ENCODE peak calls at places on chromosome 10, in six cellular contexts. One of them, this sample, is unnamed.

GRCh38 chr10:122662231-122662630 is 37.4 kb downstream of the C10orf120 start:
- DNase-seq in astrocyte of the spinal cord: no peak
- DNase-seq in GM13976: no peak
- DNase-seq in activated CD8-positive, alpha-beta T cell treated with anti-CD3 and anti-CD28 coated beads, Interleukin-2, amount 10 ng/mL, durations not matched to agents 7 days and 5 days: no peak
- DNase-seq in cardiac fibroblast: no peak
- DNase-seq in astrocyte of the cerebellum: no peak
- DNase-seq in this sample: no peak

GRCh38 chr10:102785818-102786217 is 42.1 kb downstream of the WBP1L start:
- DNase-seq in GM13976: no peak
- DNase-seq in astrocyte of the cerebellum: no peak
- DNase-seq in astrocyte of the spinal cord: no peak
- DNase-seq in cardiac fibroblast: peak; percentile 90
- DNase-seq in activated CD8-positive, alpha-beta T cell treated with anti-CD3 and anti-CD28 coated beads, Interleukin-2, amount 10 ng/mL, durations not matched to agents 7 days and 5 days: no peak
- DNase-seq in this sample: no peak

GRCh38 chr10:23343591-23344225 is 889 bp downstream of the C10orf67 start:
- DNase-seq in astrocyte of the spinal cord: peak; percentile 30
- DNase-seq in cardiac fibroblast: peak; percentile 54
- DNase-seq in activated CD8-positive, alpha-beta T cell treated with anti-CD3 and anti-CD28 coated beads, Interleukin-2, amount 10 ng/mL, durations not matched to agents 7 days and 5 days: peak; percentile 49
- DNase-seq in astrocyte of the cerebellum: no peak
- DNase-seq in GM13976: peak; percentile 44
- DNase-seq in this sample: no peak

GRCh38 chr10:95569368-95569767 is 8.2 kb upstream of the SORBS1 start:
- DNase-seq in activated CD8-positive, alpha-beta T cell treated with anti-CD3 and anti-CD28 coated beads, Interleukin-2, amount 10 ng/mL, durations not matched to agents 7 days and 5 days: no peak
- DNase-seq in astrocyte of the spinal cord: no peak
- DNase-seq in cardiac fibroblast: peak; percentile 13
- DNase-seq in GM13976: no peak
- DNase-seq in astrocyte of the cerebellum: no peak
- DNase-seq in this sample: no peak

GRCh38 chr10:121662945-121663917 is 65.0 kb upstream of the FGFR2 start:
- DNase-seq in cardiac fibroblast: no peak
- DNase-seq in astrocyte of the spinal cord: no peak
- DNase-seq in activated CD8-positive, alpha-beta T cell treated with anti-CD3 and anti-CD28 coated beads, Interleukin-2, amount 10 ng/mL, durations not matched to agents 7 days and 5 days: no peak
- DNase-seq in GM13976: no peak
- DNase-seq in astrocyte of the cerebellum: no peak
- DNase-seq in this sample: no peak

GRCh38 chr10:87660484-87661133 is 931 bp downstream of the PAPSS2 start:
- DNase-seq in astrocyte of the cerebellum: no peak
- DNase-seq in cardiac fibroblast: peak; percentile 81
- DNase-seq in activated CD8-positive, alpha-beta T cell treated with anti-CD3 and anti-CD28 coated beads, Interleukin-2, amount 10 ng/mL, durations not matched to agents 7 days and 5 days: no peak
- DNase-seq in astrocyte of the spinal cord: peak; percentile 60
- DNase-seq in GM13976: no peak
- DNase-seq in this sample: peak; percentile 52

GRCh38 chr10:112835933-112836564 is 114.0 kb upstream of the TCF7L2 start:
- DNase-seq in astrocyte of the cerebellum: no peak
- DNase-seq in GM13976: no peak
- DNase-seq in cardiac fibroblast: peak; percentile 46
- DNase-seq in activated CD8-positive, alpha-beta T cell treated with anti-CD3 and anti-CD28 coated beads, Interleukin-2, amount 10 ng/mL, durations not matched to agents 7 days and 5 days: no peak
- DNase-seq in astrocyte of the spinal cord: no peak
- DNase-seq in this sample: no peak

GRCh38 chr10:79491171-79491835 is 21.0 kb upstream of the EIF5AL1 start:
- DNase-seq in astrocyte of the cerebellum: no peak
- DNase-seq in cardiac fibroblast: no peak
- DNase-seq in astrocyte of the spinal cord: no peak
- DNase-seq in activated CD8-positive, alpha-beta T cell treated with anti-CD3 and anti-CD28 coated beads, Interleukin-2, amount 10 ng/mL, durations not matched to agents 7 days and 5 days: no peak
- DNase-seq in GM13976: no peak
- DNase-seq in this sample: no peak

GRCh38 chr10:72096115-72097000 is 8.0 kb upstream of the SPOCK2 start:
- DNase-seq in astrocyte of the spinal cord: peak; percentile 70
- DNase-seq in cardiac fibroblast: peak; percentile 77
- DNase-seq in astrocyte of the cerebellum: peak; percentile 37
- DNase-seq in GM13976: no peak
- DNase-seq in activated CD8-positive, alpha-beta T cell treated with anti-CD3 and anti-CD28 coated beads, Interleukin-2, amount 10 ng/mL, durations not matched to agents 7 days and 5 days: no peak
- DNase-seq in this sample: peak; percentile 48

GRCh38 chr10:102540023-102540422 is 36.3 kb downstream of the SUFU start:
- DNase-seq in activated CD8-positive, alpha-beta T cell treated with anti-CD3 and anti-CD28 coated beads, Interleukin-2, amount 10 ng/mL, durations not matched to agents 7 days and 5 days: no peak
- DNase-seq in cardiac fibroblast: peak; percentile 42
- DNase-seq in astrocyte of the cerebellum: peak; percentile 23
- DNase-seq in GM13976: peak; percentile 51
- DNase-seq in astrocyte of the spinal cord: peak; percentile 10
- DNase-seq in this sample: peak; percentile 37

GRCh38 chr10:88994034-88994433 is 3.4 kb downstream of the FAS start:
- DNase-seq in astrocyte of the spinal cord: peak; percentile 8
- DNase-seq in astrocyte of the cerebellum: no peak
- DNase-seq in activated CD8-positive, alpha-beta T cell treated with anti-CD3 and anti-CD28 coated beads, Interleukin-2, amount 10 ng/mL, durations not matched to agents 7 days and 5 days: no peak
- DNase-seq in GM13976: peak; percentile 24
- DNase-seq in cardiac fibroblast: peak; percentile 46
- DNase-seq in this sample: no peak

GRCh38 chr10:60008816-60009215 is 102.5 kb upstream of the CCDC6 start:
- DNase-seq in astrocyte of the cerebellum: no peak
- DNase-seq in cardiac fibroblast: no peak
- DNase-seq in astrocyte of the spinal cord: no peak
- DNase-seq in activated CD8-positive, alpha-beta T cell treated with anti-CD3 and anti-CD28 coated beads, Interleukin-2, amount 10 ng/mL, durations not matched to agents 7 days and 5 days: no peak
- DNase-seq in GM13976: no peak
- DNase-seq in this sample: no peak

GRCh38 chr10:133164816-133165555 is 5.0 kb downstream of the KNDC1 start:
- DNase-seq in astrocyte of the spinal cord: no peak
- DNase-seq in activated CD8-positive, alpha-beta T cell treated with anti-CD3 and anti-CD28 coated beads, Interleukin-2, amount 10 ng/mL, durations not matched to agents 7 days and 5 days: no peak
- DNase-seq in GM13976: no peak
- DNase-seq in cardiac fibroblast: no peak
- DNase-seq in astrocyte of the cerebellum: no peak
- DNase-seq in this sample: no peak

GRCh38 chr10:130546841-130547240 is 410.6 kb downstream of the GLRX3 start:
- DNase-seq in astrocyte of the spinal cord: no peak
- DNase-seq in astrocyte of the cerebellum: no peak
- DNase-seq in GM13976: no peak
- DNase-seq in activated CD8-positive, alpha-beta T cell treated with anti-CD3 and anti-CD28 coated beads, Interleukin-2, amount 10 ng/mL, durations not matched to agents 7 days and 5 days: no peak
- DNase-seq in cardiac fibroblast: no peak
- DNase-seq in this sample: no peak

GRCh38 chr10:99921948-99922347 is 87.8 kb downstream of the DNMBP start:
- DNase-seq in GM13976: no peak
- DNase-seq in astrocyte of the cerebellum: no peak
- DNase-seq in cardiac fibroblast: no peak
- DNase-seq in activated CD8-positive, alpha-beta T cell treated with anti-CD3 and anti-CD28 coated beads, Interleukin-2, amount 10 ng/mL, durations not matched to agents 7 days and 5 days: no peak
- DNase-seq in astrocyte of the spinal cord: no peak
- DNase-seq in this sample: no peak

GRCh38 chr10:32139223-32140073 is 83.2 kb upstream of the KIF5B start:
- DNase-seq in astrocyte of the cerebellum: peak; percentile 89
- DNase-seq in cardiac fibroblast: peak; percentile 93
- DNase-seq in astrocyte of the spinal cord: peak; percentile 97
- DNase-seq in GM13976: no peak
- DNase-seq in activated CD8-positive, alpha-beta T cell treated with anti-CD3 and anti-CD28 coated beads, Interleukin-2, amount 10 ng/mL, durations not matched to agents 7 days and 5 days: peak; percentile 33
- DNase-seq in this sample: peak; percentile 96

GRCh38 chr10:124656113-124656490 is 88.1 kb downstream of the FAM53B start:
- DNase-seq in GM13976: no peak
- DNase-seq in astrocyte of the cerebellum: no peak
- DNase-seq in astrocyte of the spinal cord: no peak
- DNase-seq in cardiac fibroblast: no peak
- DNase-seq in activated CD8-positive, alpha-beta T cell treated with anti-CD3 and anti-CD28 coated beads, Interleukin-2, amount 10 ng/mL, durations not matched to agents 7 days and 5 days: no peak
- DNase-seq in this sample: no peak

GRCh38 chr10:6722616-6723004 is 142.5 kb upstream of the PRKCQ start:
- DNase-seq in activated CD8-positive, alpha-beta T cell treated with anti-CD3 and anti-CD28 coated beads, Interleukin-2, amount 10 ng/mL, durations not matched to agents 7 days and 5 days: no peak
- DNase-seq in cardiac fibroblast: peak; percentile 66
- DNase-seq in astrocyte of the spinal cord: no peak
- DNase-seq in GM13976: no peak
- DNase-seq in astrocyte of the cerebellum: no peak
- DNase-seq in this sample: no peak

GRCh38 chr10:25557136-25557535 is 376.9 kb upstream of the MYO3A start:
- DNase-seq in GM13976: no peak
- DNase-seq in cardiac fibroblast: peak; percentile 63
- DNase-seq in astrocyte of the spinal cord: no peak
- DNase-seq in activated CD8-positive, alpha-beta T cell treated with anti-CD3 and anti-CD28 coated beads, Interleukin-2, amount 10 ng/mL, durations not matched to agents 7 days and 5 days: no peak
- DNase-seq in astrocyte of the cerebellum: no peak
- DNase-seq in this sample: no peak

GRCh38 chr10:113820507-113820906 is 33.4 kb downstream of the DCLRE1A start:
- DNase-seq in GM13976: no peak
- DNase-seq in astrocyte of the cerebellum: no peak
- DNase-seq in activated CD8-positive, alpha-beta T cell treated with anti-CD3 and anti-CD28 coated beads, Interleukin-2, amount 10 ng/mL, durations not matched to agents 7 days and 5 days: no peak
- DNase-seq in astrocyte of the spinal cord: no peak
- DNase-seq in cardiac fibroblast: no peak
- DNase-seq in this sample: no peak

GRCh38 chr10:15209827-15210509 is 41.5 kb upstream of the NMT2 start:
- DNase-seq in astrocyte of the cerebellum: peak; percentile 47
- DNase-seq in astrocyte of the spinal cord: peak; percentile 69
- DNase-seq in activated CD8-positive, alpha-beta T cell treated with anti-CD3 and anti-CD28 coated beads, Interleukin-2, amount 10 ng/mL, durations not matched to agents 7 days and 5 days: peak; percentile 90
- DNase-seq in cardiac fibroblast: peak; percentile 81
- DNase-seq in GM13976: peak; percentile 80
- DNase-seq in this sample: peak; percentile 68

GRCh38 chr10:34206602-34207268 is 608.4 kb downstream of the PARD3 start:
- DNase-seq in cardiac fibroblast: no peak
- DNase-seq in astrocyte of the cerebellum: no peak
- DNase-seq in activated CD8-positive, alpha-beta T cell treated with anti-CD3 and anti-CD28 coated beads, Interleukin-2, amount 10 ng/mL, durations not matched to agents 7 days and 5 days: no peak
- DNase-seq in astrocyte of the spinal cord: no peak
- DNase-seq in GM13976: no peak
- DNase-seq in this sample: no peak

GRCh38 chr10:79142064-79142491 is 73.3 kb downstream of the ZMIZ1 start:
- DNase-seq in cardiac fibroblast: peak; percentile 54
- DNase-seq in astrocyte of the cerebellum: no peak
- DNase-seq in activated CD8-positive, alpha-beta T cell treated with anti-CD3 and anti-CD28 coated beads, Interleukin-2, amount 10 ng/mL, durations not matched to agents 7 days and 5 days: no peak
- DNase-seq in GM13976: no peak
- DNase-seq in astrocyte of the spinal cord: peak; percentile 53
- DNase-seq in this sample: no peak

GRCh38 chr10:73887038-73888015 is 13.0 kb upstream of the CAMK2G start:
- DNase-seq in cardiac fibroblast: peak; percentile 95
- DNase-seq in activated CD8-positive, alpha-beta T cell treated with anti-CD3 and anti-CD28 coated beads, Interleukin-2, amount 10 ng/mL, durations not matched to agents 7 days and 5 days: no peak
- DNase-seq in astrocyte of the cerebellum: peak; percentile 88
- DNase-seq in GM13976: no peak
- DNase-seq in astrocyte of the spinal cord: peak; percentile 94
- DNase-seq in this sample: no peak

GRCh38 chr10:72889391-72889831 is 4.1 kb upstream of the OIT3 start:
- DNase-seq in GM13976: no peak
- DNase-seq in astrocyte of the spinal cord: peak; percentile 28
- DNase-seq in cardiac fibroblast: peak; percentile 27
- DNase-seq in activated CD8-positive, alpha-beta T cell treated with anti-CD3 and anti-CD28 coated beads, Interleukin-2, amount 10 ng/mL, durations not matched to agents 7 days and 5 days: no peak
- DNase-seq in astrocyte of the cerebellum: peak; percentile 33
- DNase-seq in this sample: no peak

This sample was measured in hepatic stellate cell.